ENCODE peak calls at places on chromosomes 11 and 22, in nine cellular contexts. One of them, this sample, is unnamed.

GRCh38 chr22:26849575-26849974 is 192.2 kb downstream of the MIAT start:
- DNase-seq in GM12865: no peak
- DNase-seq in HL-60: no peak
- DNase-seq in cardiac fibroblast: no peak
- DNase-seq in gastrocnemius medialis: no peak
- DNase-seq in tibial nerve: no peak
- DNase-seq in hepatocyte: no peak
- DNase-seq in psoas muscle: no peak
- DNase-seq in left ventricle myocardium inferior: no peak
- DNase-seq in this sample: no peak

GRCh38 chr11:33724644-33725035 is 11.6 kb downstream of the CD59 start:
- DNase-seq in GM12865: no peak
- DNase-seq in HL-60: no peak
- DNase-seq in cardiac fibroblast: peak; percentile 95
- DNase-seq in gastrocnemius medialis: peak; percentile 79
- DNase-seq in tibial nerve: peak; percentile 71
- DNase-seq in hepatocyte: no peak
- DNase-seq in psoas muscle: no peak
- DNase-seq in left ventricle myocardium inferior: no peak
- DNase-seq in this sample: no peak

GRCh38 chr11:1628506-1629325 is 859 bp upstream of the KRTAP5-5 start:
- DNase-seq in GM12865: peak; percentile 41
- DNase-seq in HL-60: peak; percentile 8
- DNase-seq in cardiac fibroblast: peak; percentile 45
- DNase-seq in gastrocnemius medialis: no peak
- DNase-seq in tibial nerve: peak; percentile 25
- DNase-seq in hepatocyte: peak; percentile 75
- DNase-seq in psoas muscle: peak; percentile 78
- DNase-seq in left ventricle myocardium inferior: no peak
- DNase-seq in this sample: no peak

GRCh38 chr11:44563716-44564115 is 1.7 kb upstream of the CD82 start:
- DNase-seq in GM12865: no peak
- DNase-seq in HL-60: no peak
- DNase-seq in cardiac fibroblast: peak; percentile 46
- DNase-seq in gastrocnemius medialis: no peak
- DNase-seq in tibial nerve: no peak
- DNase-seq in hepatocyte: no peak
- DNase-seq in psoas muscle: no peak
- DNase-seq in left ventricle myocardium inferior: no peak
- DNase-seq in this sample: no peak

GRCh38 chr22:43127166-43127908 is 15.9 kb downstream of the MCAT start:
- DNase-seq in GM12865: no peak
- DNase-seq in HL-60: no peak
- DNase-seq in cardiac fibroblast: no peak
- DNase-seq in gastrocnemius medialis: no peak
- DNase-seq in tibial nerve: no peak
- DNase-seq in hepatocyte: peak; percentile 75
- DNase-seq in psoas muscle: no peak
- DNase-seq in left ventricle myocardium inferior: no peak
- DNase-seq in this sample: no peak

GRCh38 chr11:113991170-113991569 is 16.3 kb downstream of the HTR3A start:
- DNase-seq in GM12865: no peak
- DNase-seq in HL-60: no peak
- DNase-seq in cardiac fibroblast: peak; percentile 58
- DNase-seq in gastrocnemius medialis: no peak
- DNase-seq in tibial nerve: no peak
- DNase-seq in hepatocyte: peak; percentile 77
- DNase-seq in psoas muscle: no peak
- DNase-seq in left ventricle myocardium inferior: peak; percentile 27
- DNase-seq in this sample: no peak

GRCh38 chr11:113528982-113529381 is 53.8 kb upstream of the DRD2 start:
- DNase-seq in GM12865: no peak
- DNase-seq in HL-60: no peak
- DNase-seq in cardiac fibroblast: peak; percentile 22
- DNase-seq in gastrocnemius medialis: no peak
- DNase-seq in tibial nerve: no peak
- DNase-seq in hepatocyte: no peak
- DNase-seq in psoas muscle: no peak
- DNase-seq in left ventricle myocardium inferior: no peak
- DNase-seq in this sample: peak; percentile 57

GRCh38 chr11:114256898-114257286 is 39.3 kb upstream of the NNMT start:
- DNase-seq in GM12865: no peak
- DNase-seq in HL-60: no peak
- DNase-seq in cardiac fibroblast: no peak
- DNase-seq in gastrocnemius medialis: peak; percentile 65
- DNase-seq in tibial nerve: no peak
- DNase-seq in hepatocyte: no peak
- DNase-seq in psoas muscle: peak; percentile 80
- DNase-seq in left ventricle myocardium inferior: no peak
- DNase-seq in this sample: no peak

GRCh38 chr22:47997612-47998011 is 1235.2 kb downstream of the TBC1D22A start:
- DNase-seq in GM12865: no peak
- DNase-seq in HL-60: no peak
- DNase-seq in cardiac fibroblast: no peak
- DNase-seq in gastrocnemius medialis: no peak
- DNase-seq in tibial nerve: no peak
- DNase-seq in hepatocyte: no peak
- DNase-seq in psoas muscle: no peak
- DNase-seq in left ventricle myocardium inferior: no peak
- DNase-seq in this sample: no peak

GRCh38 chr11:83033972-83034672 is 37.6 kb downstream of the RAB30 start:
- DNase-seq in GM12865: peak; percentile 31
- DNase-seq in HL-60: no peak
- DNase-seq in cardiac fibroblast: peak; percentile 85
- DNase-seq in gastrocnemius medialis: peak; percentile 71
- DNase-seq in tibial nerve: peak; percentile 65
- DNase-seq in hepatocyte: peak; percentile 73
- DNase-seq in psoas muscle: peak; percentile 78
- DNase-seq in left ventricle myocardium inferior: peak; percentile 38
- DNase-seq in this sample: peak; percentile 72

GRCh38 chr22:49811014-49811791 is 16.5 kb downstream of the BRD1 start:
- DNase-seq in GM12865: no peak
- DNase-seq in HL-60: no peak
- DNase-seq in cardiac fibroblast: no peak
- DNase-seq in gastrocnemius medialis: no peak
- DNase-seq in tibial nerve: no peak
- DNase-seq in hepatocyte: no peak
- DNase-seq in psoas muscle: peak; percentile 1
- DNase-seq in left ventricle myocardium inferior: no peak
- DNase-seq in this sample: no peak

GRCh38 chr11:40513281-40513680 is 946.2 kb downstream of the LRRC4C start:
- DNase-seq in GM12865: no peak
- DNase-seq in HL-60: no peak
- DNase-seq in cardiac fibroblast: no peak
- DNase-seq in gastrocnemius medialis: no peak
- DNase-seq in tibial nerve: no peak
- DNase-seq in hepatocyte: no peak
- DNase-seq in psoas muscle: no peak
- DNase-seq in left ventricle myocardium inferior: no peak
- DNase-seq in this sample: no peak

GRCh38 chr22:24302591-24302990 is 32.0 kb downstream of the SPECC1L start:
- DNase-seq in GM12865: no peak
- DNase-seq in HL-60: no peak
- DNase-seq in cardiac fibroblast: no peak
- DNase-seq in gastrocnemius medialis: no peak
- DNase-seq in tibial nerve: no peak
- DNase-seq in hepatocyte: peak; percentile 42
- DNase-seq in psoas muscle: no peak
- DNase-seq in left ventricle myocardium inferior: no peak
- DNase-seq in this sample: no peak

GRCh38 chr11:15735711-15736110 is 620.6 kb downstream of the SOX6 start:
- DNase-seq in GM12865: no peak
- DNase-seq in HL-60: no peak
- DNase-seq in cardiac fibroblast: no peak
- DNase-seq in gastrocnemius medialis: no peak
- DNase-seq in tibial nerve: no peak
- DNase-seq in hepatocyte: no peak
- DNase-seq in psoas muscle: no peak
- DNase-seq in left ventricle myocardium inferior: no peak
- DNase-seq in this sample: no peak

DNA sequence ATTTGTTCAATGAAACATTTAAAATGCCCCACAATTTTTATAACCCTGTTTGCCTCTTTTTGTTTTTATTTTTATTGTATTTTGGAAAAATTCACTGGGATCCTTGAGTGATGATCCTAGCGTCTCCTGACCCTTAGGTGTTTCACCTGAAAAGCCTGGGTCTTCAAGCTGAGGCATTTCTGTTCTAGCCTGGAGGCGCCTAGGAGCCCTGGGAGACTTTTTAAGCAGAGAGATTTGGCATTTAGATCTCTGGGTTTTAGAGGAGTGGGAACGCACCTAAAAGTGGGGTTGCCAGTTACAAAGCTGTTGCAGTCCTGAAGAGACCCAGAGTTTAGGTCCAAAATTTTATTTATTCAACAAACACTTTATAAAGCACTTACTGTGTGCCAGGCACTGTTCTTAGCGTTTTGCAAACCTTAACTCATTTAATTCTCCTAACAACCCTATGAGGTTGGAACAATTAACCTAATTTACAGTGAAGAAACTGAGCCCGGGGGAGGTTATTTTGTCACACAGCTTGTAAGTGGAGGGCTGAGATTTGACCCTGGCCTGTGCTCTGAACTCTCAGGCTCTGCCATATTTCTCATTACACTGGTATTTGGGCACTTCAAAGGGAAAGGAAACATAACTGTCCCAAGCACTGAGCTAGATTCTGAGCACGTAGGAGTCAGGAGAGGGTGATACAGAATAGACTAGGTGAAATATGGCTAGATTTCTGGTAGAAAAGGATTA is 834 bp upstream of the FADS1 start:
- DNase-seq in GM12865: no peak
- DNase-seq in HL-60: no peak
- DNase-seq in cardiac fibroblast: no peak
- DNase-seq in gastrocnemius medialis: no peak
- DNase-seq in tibial nerve: no peak
- DNase-seq in hepatocyte: no peak
- DNase-seq in psoas muscle: no peak
- DNase-seq in left ventricle myocardium inferior: no peak
- DNase-seq in this sample: no peak
- H3K4me3 ChIP-seq in GM12865: peak overlapping the region; percentile 64
- H3K4me3 ChIP-seq in HL-60: peak overlapping the region; percentile 52
- H3K4me3 ChIP-seq in cardiac fibroblast: peak overlapping the region; percentile 87
- H3K4me3 ChIP-seq in gastrocnemius medialis: no peak overlapping the region
- H3K4me3 ChIP-seq in tibial nerve: peak overlapping the region; percentile 79
- H3K4me3 ChIP-seq in hepatocyte: peak overlapping the region; percentile 18
- H3K4me3 ChIP-seq in psoas muscle: peak overlapping the region; percentile 85
- H3K4me3 ChIP-seq in left ventricle myocardium inferior: peak overlapping the region; percentile 92
- H3K4me3 ChIP-seq in this sample: peak overlapping the region; percentile 86

DNA sequence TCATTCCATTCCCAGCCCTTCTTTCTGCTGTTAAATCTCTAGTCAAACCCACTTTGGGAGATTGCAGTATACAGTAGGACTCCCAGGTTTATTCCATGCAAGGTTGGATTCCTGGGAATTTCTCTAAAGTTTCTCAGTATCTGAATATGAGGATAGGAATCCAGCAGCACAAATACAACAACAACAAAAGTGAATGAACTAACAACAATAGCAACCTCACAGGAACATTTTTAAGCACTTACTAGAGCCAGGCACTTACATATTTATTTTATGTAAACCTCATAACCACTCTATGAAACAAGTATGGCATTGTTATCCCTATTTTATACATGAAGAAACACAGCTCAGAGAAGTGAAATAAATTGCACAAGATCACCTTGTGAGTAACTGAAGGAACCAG is 1.9 kb downstream of the MMP7 start:
- DNase-seq in GM12865: no peak
- DNase-seq in HL-60: no peak
- DNase-seq in cardiac fibroblast: no peak
- DNase-seq in gastrocnemius medialis: no peak
- DNase-seq in tibial nerve: no peak
- DNase-seq in hepatocyte: no peak
- DNase-seq in psoas muscle: no peak
- DNase-seq in left ventricle myocardium inferior: no peak
- DNase-seq in this sample: no peak
- H3K4me3 ChIP-seq in GM12865: no peak overlapping the region
- H3K4me3 ChIP-seq in HL-60: no peak overlapping the region
- H3K4me3 ChIP-seq in cardiac fibroblast: no peak overlapping the region
- H3K4me3 ChIP-seq in gastrocnemius medialis: no peak overlapping the region
- H3K4me3 ChIP-seq in tibial nerve: no peak overlapping the region
- H3K4me3 ChIP-seq in hepatocyte: no peak overlapping the region
- H3K4me3 ChIP-seq in psoas muscle: no peak overlapping the region
- H3K4me3 ChIP-seq in left ventricle myocardium inferior: no peak overlapping the region
- H3K4me3 ChIP-seq in this sample: no peak overlapping the region

DNA sequence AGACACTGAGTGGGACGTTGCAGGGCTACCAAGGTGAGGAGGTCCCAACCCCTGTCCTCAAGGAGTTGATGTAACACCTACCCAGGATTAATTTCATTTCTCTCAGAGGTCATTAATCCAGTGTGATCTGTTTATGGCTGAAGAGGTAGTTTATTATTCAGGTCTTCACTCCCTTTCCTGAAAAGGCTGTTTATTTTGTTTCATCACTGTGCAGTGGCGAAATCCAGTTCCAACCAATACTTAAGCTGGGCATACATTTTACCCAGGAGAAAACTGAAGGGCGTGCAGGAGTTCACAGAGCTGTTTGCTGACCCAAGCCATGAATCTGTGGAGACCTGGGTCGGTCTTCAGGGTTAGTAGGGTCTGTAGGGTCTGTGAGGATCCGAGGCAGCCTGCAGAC is 2.7 kb upstream of the PTPRJ start:
- DNase-seq in GM12865: no peak
- DNase-seq in HL-60: no peak
- DNase-seq in cardiac fibroblast: no peak
- DNase-seq in gastrocnemius medialis: no peak
- DNase-seq in tibial nerve: no peak
- DNase-seq in hepatocyte: no peak
- DNase-seq in psoas muscle: no peak
- DNase-seq in left ventricle myocardium inferior: no peak
- DNase-seq in this sample: no peak
- H3K4me3 ChIP-seq in GM12865: no peak overlapping the region
- H3K4me3 ChIP-seq in HL-60: no peak overlapping the region
- H3K4me3 ChIP-seq in cardiac fibroblast: no peak overlapping the region
- H3K4me3 ChIP-seq in gastrocnemius medialis: no peak overlapping the region
- H3K4me3 ChIP-seq in tibial nerve: no peak overlapping the region
- H3K4me3 ChIP-seq in hepatocyte: no peak overlapping the region
- H3K4me3 ChIP-seq in psoas muscle: no peak overlapping the region
- H3K4me3 ChIP-seq in left ventricle myocardium inferior: no peak overlapping the region
- H3K4me3 ChIP-seq in this sample: no peak overlapping the region

GRCh38 chr11:111846640-111847039 is 24.7 kb downstream of the ALG9 start:
- DNase-seq in GM12865: no peak
- DNase-seq in HL-60: no peak
- DNase-seq in cardiac fibroblast: peak; percentile 74
- DNase-seq in gastrocnemius medialis: no peak
- DNase-seq in tibial nerve: no peak
- DNase-seq in hepatocyte: peak; percentile 15
- DNase-seq in psoas muscle: no peak
- DNase-seq in left ventricle myocardium inferior: no peak
- DNase-seq in this sample: no peak
- H3K4me3 ChIP-seq in GM12865: no peak overlapping the region
- H3K4me3 ChIP-seq in HL-60: no peak overlapping the region
- H3K4me3 ChIP-seq in cardiac fibroblast: no peak overlapping the region
- H3K4me3 ChIP-seq in gastrocnemius medialis: no peak overlapping the region
- H3K4me3 ChIP-seq in tibial nerve: no peak overlapping the region
- H3K4me3 ChIP-seq in hepatocyte: no peak overlapping the region
- H3K4me3 ChIP-seq in psoas muscle: no peak overlapping the region
- H3K4me3 ChIP-seq in left ventricle myocardium inferior: no peak overlapping the region
- H3K4me3 ChIP-seq in this sample: no peak overlapping the region

This sample was measured in ascending aorta.